ENCODE peak calls at places on chromosome 20, in nine cellular contexts. W is erythroblast, X is Peyer's patch, J is HCT116, T is stomach, F is GM12891, C is spleen, V is right lobe of liver, D is vagina. M is an unnamed sample.

GRCh38 chr20:63130654-63131577 is 85.0 kb downstream of the YTHDF1 start:
- DNase-seq in W (no peak), X (no peak), J (no peak), T (no peak), F (no peak), C (peak), V (peak), D (no peak), M (peak)

GRCh38 chr20:57667385-57667784 is 42.4 kb downstream of the PMEPA1 start:
- DNase-seq in W (no peak), X (no peak), J (no peak), T (no peak), F (no peak), C (peak), V (no peak), D (no peak), M (no peak)

GRCh38 chr20:8124639-8125038 is 7.4 kb upstream of the PLCB1 start:
- DNase-seq in W (no peak), X (no peak), J (no peak), T (no peak), F (no peak), C (no peak), V (no peak), D (no peak), M (no peak)

GRCh38 chr20:47784599-47785320 is 521 bp downstream of the SULF2 start:
- DNase-seq in W (no peak), X (no peak), J (no peak), T (no peak), F (peak), C (peak), V (peak), D (no peak), M (peak)

GRCh38 chr20:17834804-17835203 is 133.8 kb downstream of the SNX5 start:
- DNase-seq in W (no peak), X (no peak), J (no peak), T (no peak), F (no peak), C (no peak), V (no peak), D (no peak), M (no peak)

GRCh38 chr20:45934046-45934586 is 367 bp upstream of the PCIF1 start:
- DNase-seq in W (peak), X (peak), J (peak), T (peak), F (no peak), C (peak), V (peak), D (no peak), M (peak)

GRCh38 chr20:63084563-63084927 is 77.8 kb upstream of the BHLHE23 start:
- DNase-seq in W (no peak), X (no peak), J (no peak), T (no peak), F (no peak), C (peak), V (peak), D (no peak), M (peak)

GRCh38 chr20:57555457-57556184 is 5.3 kb upstream of the PCK1 start:
- DNase-seq in W (no peak), X (no peak), J (no peak), T (no peak), F (no peak), C (no peak), V (peak), D (no peak), M (no peak)

GRCh38 chr20:1062334-1063015 is 55.9 kb upstream of the PSMF1 start:
- DNase-seq in W (no peak), X (no peak), J (no peak), T (peak), F (no peak), C (no peak), V (no peak), D (no peak), M (no peak)

GRCh38 chr20:64049060-64049886 is at the start of gene SOX18:
- DNase-seq in W (peak), X (no peak), J (no peak), T (no peak), F (no peak), C (peak), V (no peak), D (no peak), M (peak)

GRCh38 chr20:14853079-14853478 is 515.7 kb upstream of the FLRT3 start:
- DNase-seq in W (no peak), X (no peak), J (no peak), T (no peak), F (no peak), C (no peak), V (no peak), D (no peak), M (no peak)

GRCh38 chr20:43752561-43753301 is 25.9 kb upstream of the GTSF1L start:
- DNase-seq in W (no peak), X (peak), J (no peak), T (peak), F (no peak), C (peak), V (no peak), D (no peak), M (peak)

GRCh38 chr20:46939031-46939430 is 44.4 kb downstream of the EYA2 start:
- DNase-seq in W (peak), X (no peak), J (peak), T (no peak), F (no peak), C (no peak), V (no peak), D (no peak), M (no peak)

GRCh38 chr20:46599227-46599987 is 49.0 kb upstream of the OCSTAMP start:
- DNase-seq in W (no peak), X (no peak), J (no peak), T (no peak), F (no peak), C (no peak), V (no peak), D (no peak), M (no peak)

GRCh38 chr20:37295001-37295400 is 5.5 kb downstream of the MANBAL start:
- DNase-seq in W (peak), X (no peak), J (peak), T (no peak), F (no peak), C (no peak), V (no peak), D (no peak), M (no peak)

GRCh38 chr20:57652865-57653545 is 32.8 kb upstream of the ZBP1 start:
- DNase-seq in W (no peak), X (peak), J (no peak), T (peak), F (peak), C (peak), V (no peak), D (no peak), M (peak)

GRCh38 chr20:4666001-4666470 is 55.7 kb upstream of the PRND start:
- DNase-seq in W (peak), X (no peak), J (no peak), T (no peak), F (no peak), C (no peak), V (no peak), D (no peak), M (no peak)

GRCh38 chr20:24837721-24838456 is 111.2 kb upstream of the CST7 start:
- DNase-seq in W (no peak), X (no peak), J (no peak), T (no peak), F (no peak), C (no peak), V (no peak), D (no peak), M (no peak)

GRCh38 chr20:57008217-57008616 is 258.2 kb downstream of the BMP7 start:
- DNase-seq in W (no peak), X (no peak), J (no peak), T (no peak), F (no peak), C (no peak), V (no peak), D (no peak), M (no peak)

GRCh38 chr20:25040438-25040831 is 17.5 kb downstream of the ACSS1 start:
- DNase-seq in W (peak), X (no peak), J (no peak), T (peak), F (no peak), C (peak), V (peak), D (no peak), M (peak)

GRCh38 chr20:25566821-25567220 is 18.5 kb downstream of the NINL start:
- DNase-seq in W (no peak), X (no peak), J (no peak), T (no peak), F (no peak), C (no peak), V (no peak), D (no peak), M (no peak)

GRCh38 chr20:40571625-40572024 is 117.4 kb downstream of the MAFB start:
- DNase-seq in W (no peak), X (no peak), J (no peak), T (no peak), F (no peak), C (no peak), V (peak), D (no peak), M (no peak)

GRCh38 chr20:44715495-44716308 is 533 bp downstream of the CCN5 start:
- DNase-seq in W (no peak), X (no peak), J (no peak), T (no peak), F (no peak), C (no peak), V (no peak), D (no peak), M (no peak)

GRCh38 chr20:49627329-49627761 is 59.4 kb upstream of the PTGIS start:
- DNase-seq in W (no peak), X (no peak), J (no peak), T (peak), F (no peak), C (no peak), V (no peak), D (no peak), M (no peak)

GRCh38 chr20:63756648-63756991 is 17.0 kb downstream of the SLC2A4RG start:
- DNase-seq in W (no peak), X (no peak), J (no peak), T (no peak), F (no peak), C (no peak), V (no peak), D (no peak), M (no peak)

GRCh38 chr20:53884859-53885654 is 185.3 kb downstream of the BCAS1 start:
- DNase-seq in W (no peak), X (no peak), J (no peak), T (no peak), F (no peak), C (no peak), V (no peak), D (no peak), M (no peak)

DNA sequence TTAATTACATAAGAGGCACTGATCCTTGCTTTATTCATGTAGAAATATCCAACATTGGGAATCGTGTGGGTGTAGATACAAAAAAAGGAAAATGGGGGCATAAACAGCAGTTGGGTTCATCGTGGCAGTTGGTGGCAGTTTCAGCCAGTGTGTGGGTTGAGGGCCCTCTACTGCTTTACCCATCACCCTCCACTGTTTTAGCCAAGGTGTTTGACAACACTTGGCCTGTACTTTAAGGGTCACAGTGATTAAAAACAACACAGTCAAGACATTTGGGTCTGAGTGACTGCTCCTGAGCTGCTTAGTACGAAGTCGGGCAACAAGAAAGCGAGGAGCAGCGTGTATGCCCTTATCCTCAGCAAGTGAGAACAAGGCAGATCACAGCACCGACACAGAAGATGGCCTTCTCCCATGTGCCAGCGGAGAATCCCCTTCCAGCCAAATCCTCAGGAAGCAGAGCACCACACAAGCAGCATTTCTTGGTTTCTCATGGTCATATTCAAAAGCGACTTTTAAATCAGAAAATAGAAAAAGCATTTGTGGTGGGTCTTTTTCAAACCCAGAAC is 23.7 kb downstream of the EIF2S2 start:
- DNase-seq in W (no peak), X (no peak), J (no peak), T (no peak), F (no peak), C (no peak), V (no peak), D (no peak), M (no peak)
- TF ChIP-seq POLR2A in W (peak), X (no peak), J (no peak), T (no peak), F (peak), C (no peak), V (no peak), D (no peak), M (no peak)

GRCh38 chr20:19757973-19758887 is at the start of gene RIN2:
- DNase-seq in W (peak), X (peak), J (peak), T (peak), F (no peak), C (peak), V (peak), D (no peak), M (peak)
- TF ChIP-seq POLR2A in W (no peak), X (peak), J (no peak), T (no peak), F (no peak), C (no peak), V (peak), D (no peak), M (peak)

GRCh38 chr20:51193066-51193772 is 170.3 kb upstream of the KCNG1 start:
- DNase-seq in W (no peak), X (no peak), J (no peak), T (no peak), F (no peak), C (no peak), V (no peak), D (no peak), M (no peak)

GRCh38 chr20:51198238-51198637 is 175.3 kb upstream of the KCNG1 start:
- DNase-seq in W (no peak), X (no peak), J (no peak), T (no peak), F (no peak), C (no peak), V (no peak), D (no peak), M (no peak)

GRCh38 chr20:51196991-51197651 is 174.2 kb upstream of the KCNG1 start:
- DNase-seq in W (no peak), X (no peak), J (no peak), T (no peak), F (no peak), C (no peak), V (no peak), D (no peak), M (no peak)

GRCh38 chr20:51195990-51196389 is 173.1 kb upstream of the KCNG1 start:
- DNase-seq in W (no peak), X (no peak), J (no peak), T (no peak), F (no peak), C (no peak), V (no peak), D (no peak), M (no peak)

DNA sequence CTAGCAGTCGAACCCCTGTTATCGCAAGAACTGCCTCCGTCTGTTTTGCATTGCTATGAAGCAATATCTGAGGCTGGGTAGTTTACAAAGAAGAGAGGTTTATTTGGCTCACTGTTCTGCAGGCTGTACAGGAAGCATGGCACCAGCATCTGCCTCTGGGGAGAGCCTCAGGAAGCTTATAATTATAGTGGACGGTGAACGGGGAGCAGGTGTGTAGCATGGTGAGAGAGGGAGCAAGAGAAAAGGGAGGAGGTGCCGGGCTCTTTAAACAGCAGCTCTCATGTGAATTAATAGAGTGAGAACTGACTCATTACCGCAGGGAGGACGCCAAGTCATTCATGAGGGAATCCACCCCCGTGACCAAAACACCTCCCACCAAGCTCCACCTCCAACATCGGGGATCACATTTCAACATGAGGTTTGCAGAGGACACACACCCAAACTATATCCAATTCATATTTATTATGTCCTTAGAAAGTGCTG is 172.6 kb upstream of the KCNG1 start:
- DNase-seq in W (peak), X (no peak), J (no peak), T (no peak), F (no peak), C (no peak), V (no peak), D (no peak), M (no peak)
- TF ChIP-seq POLR2A in W (no peak), X (no peak), J (no peak), T (no peak), F (no peak), C (no peak), V (no peak), D (no peak), M (no peak)

GRCh38 chr20:38812182-38812581 is 6.7 kb downstream of the PPP1R16B start:
- DNase-seq in W (no peak), X (no peak), J (no peak), T (no peak), F (no peak), C (no peak), V (no peak), D (no peak), M (no peak)
- TF ChIP-seq POLR2A in W (no peak), X (no peak), J (no peak), T (no peak), F (no peak), C (no peak), V (no peak), D (no peak), M (no peak)